ENCODE peak calls at places on chromosome 22, in nine cellular contexts. One of them, this sample, is unnamed.

GRCh38 chr22:49201046-49201970 is 626.4 kb downstream of the BRD1 start:
- DNase-seq in transverse colon: no peak
- DNase-seq in GM12878: no peak
- DNase-seq in spleen: peak; percentile 56
- DNase-seq in A549: no peak
- DNase-seq in IMR-90: no peak
- DNase-seq in body of pancreas: no peak
- DNase-seq in tibial nerve: no peak
- DNase-seq in endothelial cell of umbilical vein: no peak
- DNase-seq in this sample: no peak

GRCh38 chr22:46180370-46181137 is 30.2 kb downstream of the PPARA start:
- DNase-seq in transverse colon: no peak
- DNase-seq in GM12878: no peak
- DNase-seq in spleen: no peak
- DNase-seq in A549: no peak
- DNase-seq in IMR-90: no peak
- DNase-seq in body of pancreas: no peak
- DNase-seq in tibial nerve: no peak
- DNase-seq in endothelial cell of umbilical vein: no peak
- DNase-seq in this sample: no peak

GRCh38 chr22:47043835-47044721 is 281.6 kb downstream of the TBC1D22A start:
- DNase-seq in transverse colon: peak; percentile 74
- DNase-seq in GM12878: no peak
- DNase-seq in spleen: peak; percentile 70
- DNase-seq in A549: no peak
- DNase-seq in IMR-90: peak; percentile 54
- DNase-seq in body of pancreas: peak; percentile 91
- DNase-seq in tibial nerve: no peak
- DNase-seq in endothelial cell of umbilical vein: peak; percentile 36
- DNase-seq in this sample: no peak

GRCh38 chr22:43262990-43263644 is 76.2 kb upstream of the TTLL12 start:
- DNase-seq in transverse colon: peak; percentile 33
- DNase-seq in GM12878: peak; percentile 12
- DNase-seq in spleen: peak; percentile 88
- DNase-seq in A549: no peak
- DNase-seq in IMR-90: no peak
- DNase-seq in body of pancreas: peak; percentile 18
- DNase-seq in tibial nerve: no peak
- DNase-seq in endothelial cell of umbilical vein: no peak
- DNase-seq in this sample: peak; percentile 52

GRCh38 chr22:26756675-26757293 is 99.4 kb downstream of the MIAT start:
- DNase-seq in transverse colon: peak; percentile 59
- DNase-seq in GM12878: no peak
- DNase-seq in spleen: peak; percentile 75
- DNase-seq in A549: no peak
- DNase-seq in IMR-90: peak; percentile 36
- DNase-seq in body of pancreas: peak; percentile 53
- DNase-seq in tibial nerve: peak; percentile 60
- DNase-seq in endothelial cell of umbilical vein: peak; percentile 46
- DNase-seq in this sample: peak; percentile 73

GRCh38 chr22:29031236-29031982 is 30.2 kb downstream of the C22orf31 start:
- DNase-seq in transverse colon: peak; percentile 40
- DNase-seq in GM12878: no peak
- DNase-seq in spleen: no peak
- DNase-seq in A549: peak; percentile 91
- DNase-seq in IMR-90: peak; percentile 98
- DNase-seq in body of pancreas: peak; percentile 67
- DNase-seq in tibial nerve: peak; percentile 62
- DNase-seq in endothelial cell of umbilical vein: peak; percentile 97
- DNase-seq in this sample: no peak

GRCh38 chr22:47044722-47045545 is 282.5 kb downstream of the TBC1D22A start:
- DNase-seq in transverse colon: no peak
- DNase-seq in GM12878: no peak
- DNase-seq in spleen: peak; percentile 52
- DNase-seq in A549: no peak
- DNase-seq in IMR-90: no peak
- DNase-seq in body of pancreas: no peak
- DNase-seq in tibial nerve: no peak
- DNase-seq in endothelial cell of umbilical vein: no peak
- DNase-seq in this sample: no peak

GRCh38 chr22:44623771-44624510 is 78.1 kb upstream of the PRR5 start:
- DNase-seq in transverse colon: no peak
- DNase-seq in GM12878: no peak
- DNase-seq in spleen: peak; percentile 70
- DNase-seq in A549: peak; percentile 46
- DNase-seq in IMR-90: peak; percentile 22
- DNase-seq in body of pancreas: no peak
- DNase-seq in tibial nerve: no peak
- DNase-seq in endothelial cell of umbilical vein: no peak
- DNase-seq in this sample: no peak

GRCh38 chr22:26885441-26886261 is 228.3 kb downstream of the MIAT start:
- DNase-seq in transverse colon: no peak
- DNase-seq in GM12878: no peak
- DNase-seq in spleen: no peak
- DNase-seq in A549: no peak
- DNase-seq in IMR-90: no peak
- DNase-seq in body of pancreas: no peak
- DNase-seq in tibial nerve: no peak
- DNase-seq in endothelial cell of umbilical vein: no peak
- DNase-seq in this sample: no peak

GRCh38 chr22:25377699-25378098 is 158.3 kb downstream of the CRYBB2 start:
- DNase-seq in transverse colon: no peak
- DNase-seq in GM12878: no peak
- DNase-seq in spleen: no peak
- DNase-seq in A549: no peak
- DNase-seq in IMR-90: no peak
- DNase-seq in body of pancreas: no peak
- DNase-seq in tibial nerve: no peak
- DNase-seq in endothelial cell of umbilical vein: no peak
- DNase-seq in this sample: no peak

GRCh38 chr22:29231971-29232959 is 26.6 kb downstream of the EMID1 start:
- DNase-seq in transverse colon: no peak
- DNase-seq in GM12878: no peak
- DNase-seq in spleen: peak; percentile 88
- DNase-seq in A549: no peak
- DNase-seq in IMR-90: no peak
- DNase-seq in body of pancreas: peak; percentile 84
- DNase-seq in tibial nerve: no peak
- DNase-seq in endothelial cell of umbilical vein: peak; percentile 36
- DNase-seq in this sample: peak; percentile 19

GRCh38 chr22:47209077-47209514 is 446.6 kb downstream of the TBC1D22A start:
- DNase-seq in transverse colon: no peak
- DNase-seq in GM12878: no peak
- DNase-seq in spleen: peak; percentile 40
- DNase-seq in A549: no peak
- DNase-seq in IMR-90: peak; percentile 18
- DNase-seq in body of pancreas: no peak
- DNase-seq in tibial nerve: no peak
- DNase-seq in endothelial cell of umbilical vein: no peak
- DNase-seq in this sample: no peak

GRCh38 chr22:25942989-25943411 is 201.0 kb downstream of the MYO18B start:
- DNase-seq in transverse colon: no peak
- DNase-seq in GM12878: no peak
- DNase-seq in spleen: no peak
- DNase-seq in A549: peak; percentile 5
- DNase-seq in IMR-90: no peak
- DNase-seq in body of pancreas: peak; percentile 58
- DNase-seq in tibial nerve: no peak
- DNase-seq in endothelial cell of umbilical vein: no peak
- DNase-seq in this sample: no peak

GRCh38 chr22:47201186-47201995 is 438.9 kb downstream of the TBC1D22A start:
- DNase-seq in transverse colon: no peak
- DNase-seq in GM12878: no peak
- DNase-seq in spleen: peak; percentile 66
- DNase-seq in A549: no peak
- DNase-seq in IMR-90: no peak
- DNase-seq in body of pancreas: peak; percentile 95
- DNase-seq in tibial nerve: no peak
- DNase-seq in endothelial cell of umbilical vein: no peak
- DNase-seq in this sample: no peak

GRCh38 chr22:43885786-43886185 is 6.0 kb downstream of the PNPLA5 start:
- DNase-seq in transverse colon: no peak
- DNase-seq in GM12878: no peak
- DNase-seq in spleen: no peak
- DNase-seq in A549: no peak
- DNase-seq in IMR-90: no peak
- DNase-seq in body of pancreas: no peak
- DNase-seq in tibial nerve: no peak
- DNase-seq in endothelial cell of umbilical vein: no peak
- DNase-seq in this sample: no peak

GRCh38 chr22:38398609-38399401 is 56.2 kb downstream of the KCNJ4 start:
- DNase-seq in transverse colon: peak; percentile 89
- DNase-seq in GM12878: no peak
- DNase-seq in spleen: peak; percentile 95
- DNase-seq in A549: peak; percentile 78
- DNase-seq in IMR-90: peak; percentile 63
- DNase-seq in body of pancreas: peak; percentile 96
- DNase-seq in tibial nerve: peak; percentile 83
- DNase-seq in endothelial cell of umbilical vein: peak; percentile 42
- DNase-seq in this sample: peak; percentile 56
- TF ChIP-seq POLR2A in transverse colon: peak; percentile 90
- TF ChIP-seq POLR2A in GM12878: peak; percentile 75
- TF ChIP-seq POLR2A in spleen: peak; percentile 88
- TF ChIP-seq POLR2A in A549: peak; percentile 28
- TF ChIP-seq POLR2A in IMR-90: peak; percentile 66
- TF ChIP-seq POLR2A in body of pancreas: peak; percentile 87
- TF ChIP-seq POLR2A in tibial nerve: peak; percentile 87
- TF ChIP-seq POLR2A in endothelial cell of umbilical vein: no peak
- TF ChIP-seq POLR2A in this sample: peak; percentile 68

GRCh38 chr22:36528795-36529718 is at the start of gene EIF3D:
- DNase-seq in transverse colon: peak; percentile 99
- DNase-seq in GM12878: peak; percentile 99
- DNase-seq in spleen: peak; percentile 100
- DNase-seq in A549: peak; percentile 99
- DNase-seq in IMR-90: peak; percentile 99
- DNase-seq in body of pancreas: peak; percentile 99
- DNase-seq in tibial nerve: peak; percentile 96
- DNase-seq in endothelial cell of umbilical vein: peak; percentile 100
- DNase-seq in this sample: peak; percentile 81
- TF ChIP-seq POLR2A in transverse colon: peak; percentile 77
- TF ChIP-seq POLR2A in GM12878: peak; percentile 97
- TF ChIP-seq POLR2A in spleen: peak; percentile 53
- TF ChIP-seq POLR2A in A549: peak; percentile 61
- TF ChIP-seq POLR2A in IMR-90: peak; percentile 96
- TF ChIP-seq POLR2A in body of pancreas: peak; percentile 87
- TF ChIP-seq POLR2A in tibial nerve: peak; percentile 54
- TF ChIP-seq POLR2A in endothelial cell of umbilical vein: peak; percentile 86
- TF ChIP-seq POLR2A in this sample: peak; percentile 97

DNA sequence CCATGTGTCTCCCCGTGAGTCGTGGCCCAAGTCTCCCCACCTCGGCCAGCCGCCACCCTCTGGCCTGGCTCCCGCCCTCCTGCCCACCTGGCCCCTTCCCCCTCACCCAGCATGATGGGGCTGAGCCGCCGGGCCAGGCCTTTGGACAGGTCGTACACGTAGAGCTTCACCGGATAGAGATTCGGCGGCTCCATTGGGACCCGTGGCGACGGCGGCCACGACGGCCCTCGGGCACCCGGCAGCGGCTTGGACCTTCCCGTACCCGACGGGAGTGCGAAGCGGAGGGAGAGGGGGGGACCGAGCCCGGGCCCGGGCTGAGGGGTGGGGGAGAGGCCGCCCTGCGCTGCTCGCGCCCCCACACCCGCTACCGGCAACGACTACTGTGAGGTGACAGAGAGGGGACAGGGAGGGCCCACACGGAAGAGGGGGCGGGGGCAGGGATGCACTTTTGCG is at the start of gene DESI1:
- DNase-seq in transverse colon: no peak
- DNase-seq in GM12878: no peak
- DNase-seq in spleen: peak; percentile 99
- DNase-seq in A549: peak; percentile 47
- DNase-seq in IMR-90: no peak
- DNase-seq in body of pancreas: no peak
- DNase-seq in tibial nerve: no peak
- DNase-seq in endothelial cell of umbilical vein: no peak
- DNase-seq in this sample: peak; percentile 40
- TF ChIP-seq POLR2A in transverse colon: peak; percentile 95
- TF ChIP-seq POLR2A in GM12878: peak; percentile 96
- TF ChIP-seq POLR2A in spleen: peak; percentile 90
- TF ChIP-seq POLR2A in A549: peak; percentile 34
- TF ChIP-seq POLR2A in IMR-90: peak; percentile 66
- TF ChIP-seq POLR2A in body of pancreas: peak; percentile 92
- TF ChIP-seq POLR2A in tibial nerve: no peak
- TF ChIP-seq POLR2A in endothelial cell of umbilical vein: peak; percentile 83
- TF ChIP-seq POLR2A in this sample: peak; percentile 90

DNA sequence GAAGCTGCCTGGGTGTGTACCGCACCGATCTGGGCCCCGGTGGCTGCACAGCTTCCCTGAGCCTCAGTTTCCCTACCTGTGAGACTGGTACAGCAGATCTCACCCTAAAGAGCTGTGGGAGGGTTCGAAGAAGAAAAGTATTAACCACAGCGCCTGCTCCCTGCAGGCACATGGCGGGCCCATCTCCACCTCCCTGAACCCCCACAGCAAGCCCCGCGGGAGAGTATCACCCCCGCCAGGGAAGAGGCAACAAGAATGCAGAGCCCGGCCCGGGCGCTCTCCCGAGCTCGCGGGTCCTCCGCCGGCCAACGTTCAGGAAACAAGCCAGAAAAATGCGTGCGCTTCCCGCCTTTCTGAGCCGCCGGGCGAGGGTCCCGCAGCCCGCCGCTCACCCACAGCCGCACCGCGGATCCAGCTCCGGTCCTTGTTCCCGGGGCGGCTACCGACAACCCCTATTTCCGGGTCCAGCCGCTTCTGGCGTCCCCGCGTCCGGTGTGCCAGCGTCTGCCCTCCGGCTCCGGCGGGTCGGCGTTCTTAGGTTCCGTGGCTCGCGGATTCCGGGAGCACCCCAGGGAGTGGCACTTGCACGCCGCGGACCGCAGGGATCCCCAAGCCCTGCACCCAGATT is at the start of gene TOP3B:
- DNase-seq in transverse colon: peak; percentile 86
- DNase-seq in GM12878: peak; percentile 17
- DNase-seq in spleen: peak; percentile 95
- DNase-seq in A549: peak; percentile 75
- DNase-seq in IMR-90: peak; percentile 69
- DNase-seq in body of pancreas: peak; percentile 86
- DNase-seq in tibial nerve: peak; percentile 64
- DNase-seq in endothelial cell of umbilical vein: peak; percentile 62
- DNase-seq in this sample: peak; percentile 81
- TF ChIP-seq POLR2A in transverse colon: peak; percentile 49
- TF ChIP-seq POLR2A in GM12878: peak; percentile 92
- TF ChIP-seq POLR2A in spleen: peak; percentile 22
- TF ChIP-seq POLR2A in A549: peak; percentile 82
- TF ChIP-seq POLR2A in IMR-90: peak; percentile 64
- TF ChIP-seq POLR2A in body of pancreas: peak; percentile 56
- TF ChIP-seq POLR2A in tibial nerve: no peak
- TF ChIP-seq POLR2A in endothelial cell of umbilical vein: peak; percentile 89
- TF ChIP-seq POLR2A in this sample: peak; percentile 91

This sample was measured in GM12892.